ENCODE peak calls at places on chromosomes 13 and 19, in four cellular contexts. K, X, Q and H are unnamed samples.
A peak's percentile ranks its signal among the peaks of the same experiment; 100 is the strongest.

GRCh38 chr19:5539431-5539833 is 28.3 kb downstream of the TINCR start:
- DNase-seq in Q (no peak), K (no peak), X (no peak), H (peak; percentile 37)

GRCh38 chr19:48403606-48404005 is 10.1 kb downstream of the GRIN2D start:
- DNase-seq in X (no peak), Q (peak; percentile 82), K (no peak), H (peak; percentile 78)

GRCh38 chr19:49985926-49986325 is 25.0 kb upstream of the SIGLEC11 start:
- DNase-seq in X (no peak), K (no peak), Q (no peak), H (no peak)

GRCh38 chr19:10036601-10037071 is 23.4 kb downstream of the RDH8 start:
- DNase-seq in K (no peak), Q (no peak), X (no peak), H (no peak)

GRCh38 chr13:113855931-113856715 is 7.8 kb downstream of the GAS6 start:
- DNase-seq in K (no peak), X (no peak), Q (no peak), H (no peak)

GRCh38 chr19:33176670-33177416 is 17.3 kb upstream of the LRP3 start:
- DNase-seq in X (peak; percentile 93), Q (peak; percentile 98), K (peak; percentile 93), H (peak; percentile 100)

GRCh38 chr13:51539887-51540286 is 44.4 kb upstream of the WDFY2 start:
- DNase-seq in X (no peak), Q (no peak), K (no peak), H (no peak)

GRCh38 chr19:18415177-18415867 is 3.9 kb upstream of the SSBP4 start:
- DNase-seq in K (no peak), Q (peak; percentile 59), X (no peak), H (no peak)

GRCh38 chr13:42747399-42747873 is 33.9 kb upstream of the FAM216B start:
- DNase-seq in K (no peak), X (no peak), Q (peak; percentile 8), H (no peak)

GRCh38 chr19:40806385-40807146 is 7.6 kb downstream of the EGLN2 start:
- DNase-seq in K (peak; percentile 60), X (peak; percentile 88), Q (peak; percentile 100), H (peak; percentile 94)

GRCh38 chr19:5068251-5069090 is 99.6 kb downstream of the KDM4B start:
- DNase-seq in Q (no peak), X (no peak), K (no peak), H (no peak)

GRCh38 chr19:51139299-51140018 is 2.6 kb upstream of the SIGLEC7 start:
- DNase-seq in K (no peak), X (no peak), Q (no peak), H (no peak)

GRCh38 chr19:49564616-49565045 is 15.7 kb downstream of the NOSIP start:
- DNase-seq in X (no peak), Q (no peak), K (no peak), H (no peak)

GRCh38 chr19:19342086-19343015 is 21.7 kb downstream of the MAU2 start:
- DNase-seq in K (peak; percentile 10), Q (peak; percentile 91), X (peak; percentile 14), H (peak; percentile 81)

GRCh38 chr13:41916173-41916954 is 44.5 kb downstream of the VWA8 start:
- DNase-seq in K (no peak), Q (peak; percentile 42), X (peak; percentile 49), H (no peak)

GRCh38 chr13:40993987-40994386 is 25.1 kb downstream of the ELF1 start:
- DNase-seq in Q (no peak), X (no peak), K (no peak), H (no peak)

GRCh38 chr13:91133941-91134772 is 213.3 kb upstream of the MIR17HG start:
- DNase-seq in Q (peak; percentile 12), X (peak; percentile 23), K (no peak), H (peak; percentile 55)

GRCh38 chr19:929523-930258 is 3.9 kb downstream of the ARID3A start:
- DNase-seq in Q (no peak), K (no peak), X (no peak), H (no peak)

GRCh38 chr19:38095411-38096308 is 128.4 kb downstream of the DPF1 start:
- DNase-seq in Q (peak; percentile 80), K (peak; percentile 22), X (no peak), H (peak; percentile 79)

GRCh38 chr13:29791508-29791907 is 58.9 kb downstream of the UBL3 start:
- DNase-seq in Q (no peak), K (no peak), X (no peak), H (no peak)

GRCh38 chr13:101416181-101417042 is at the start of gene NALCN:
- DNase-seq in X (no peak), Q (peak; percentile 40), K (peak; percentile 75), H (peak; percentile 29)

GRCh38 chr13:27770809-27771208 is 21.5 kb upstream of the GSX1 start:
- DNase-seq in K (no peak), Q (no peak), X (no peak), H (no peak)

GRCh38 chr13:66513728-66514127 is 716.4 kb downstream of the PCDH9 start:
- DNase-seq in X (peak; percentile 80), K (no peak), Q (no peak), H (no peak)

GRCh38 chr19:43596842-43597461 is 557 bp downstream of the ZNF576 start:
- DNase-seq in X (no peak), Q (no peak), K (no peak), H (no peak)

GRCh38 chr19:49231389-49231788 is 73.8 kb downstream of the TRPM4 start:
- DNase-seq in K (no peak), Q (no peak), X (no peak), H (no peak)

GRCh38 chr13:36680918-36681317 is 7.1 kb downstream of the SERTM1 start:
- DNase-seq in X (peak; percentile 2), K (no peak), Q (no peak), H (no peak)

GRCh38 chr19:534088-534487 is 2.5 kb downstream of the CDC34 start:
- DNase-seq in K (no peak), X (no peak), Q (no peak), H (no peak)

GRCh38 chr19:58559275-58560006 is 1.0 kb upstream of the UBE2M start:
- DNase-seq in K (no peak), Q (peak; percentile 99), X (peak; percentile 67), H (peak; percentile 95)